ENCODE peak calls at places on chromosomes 13 and 19, in ten cellular contexts. W, Q, N, G, B, V, U, H, C and K are unnamed samples.

GRCh38 chr19:16736709-16737108 is 17.1 kb downstream of the NWD1 start:
- DNase-seq in W (no peak), Q (no peak), N (no peak), G (peak), B (no peak), V (no peak), U (no peak), H (no peak), C (no peak), K (no peak)

GRCh38 chr19:23541991-23542390 is 145.0 kb downstream of the ZNF675 start:
- DNase-seq in W (no peak), Q (no peak), N (no peak), G (no peak), B (no peak), V (no peak), U (no peak), H (no peak), C (no peak), K (no peak)

GRCh38 chr19:46303702-46304397 is 7.0 kb downstream of the HIF3A start:
- DNase-seq in W (no peak), Q (peak), N (no peak), G (no peak), B (peak), V (no peak), U (peak), H (no peak), C (no peak), K (no peak)

GRCh38 chr19:49880162-49880869 is 2.8 kb downstream of the TBC1D17 start:
- DNase-seq in W (no peak), Q (no peak), N (no peak), G (no peak), B (no peak), V (no peak), U (no peak), H (no peak), C (no peak), K (no peak)

GRCh38 chr13:31045621-31046081 is 113.2 kb downstream of the TEX26 start:
- DNase-seq in W (no peak), Q (peak), N (no peak), G (peak), B (peak), V (peak), U (peak), H (no peak), C (no peak), K (no peak)

GRCh38 chr19:12821761-12822160 is 12.6 kb downstream of the RTBDN start:
- DNase-seq in W (no peak), Q (no peak), N (no peak), G (no peak), B (no peak), V (no peak), U (no peak), H (no peak), C (no peak), K (no peak)

GRCh38 chr19:51094696-51095279 is 12.1 kb upstream of the KLK14 start:
- DNase-seq in W (no peak), Q (peak), N (no peak), G (peak), B (no peak), V (peak), U (peak), H (peak), C (no peak), K (no peak)

GRCh38 chr19:56900573-56901097 is 60.1 kb upstream of the PEG3 start:
- DNase-seq in W (no peak), Q (no peak), N (no peak), G (no peak), B (no peak), V (no peak), U (no peak), H (no peak), C (no peak), K (no peak)

GRCh38 chr13:113158946-113159345 is 498 bp downstream of the PROZ start:
- DNase-seq in W (no peak), Q (no peak), N (no peak), G (no peak), B (no peak), V (no peak), U (no peak), H (no peak), C (no peak), K (no peak)